ENCODE peak calls at places on chromosomes 12 and 14, in five cellular contexts. F is HCT116, B is iPS DF 6.9, U is Peyer's patch, Z is caudate nucleus. S is an unnamed sample.

GRCh38 chr12:52250048-52250990 is 17.3 kb downstream of the KRT7 start:
- DNase-seq in F (no peak), B (no peak), U (no peak), Z (no peak), S (no peak)

GRCh38 chr14:83133986-83134664 is 1600.5 kb upstream of the SEL1L start:
- DNase-seq in F (no peak), B (no peak), U (no peak), Z (no peak), S (no peak)

GRCh38 chr12:88553941-88554658 is 26.2 kb downstream of the KITLG start:
- DNase-seq in F (peak; percentile 49), B (no peak), U (no peak), Z (no peak), S (no peak)

GRCh38 chr14:64387232-64387737 is 868 bp upstream of the MTHFD1 start:
- DNase-seq in F (no peak), B (no peak), U (no peak), Z (no peak), S (no peak)

GRCh38 chr14:21382886-21383847 is 652 bp downstream of the SUPT16H start:
- DNase-seq in F (no peak), B (no peak), U (peak; percentile 62), Z (no peak), S (no peak)

GRCh38 chr12:57738142-57738474 is 434 bp downstream of the AGAP2 start:
- DNase-seq in F (no peak), B (no peak), U (no peak), Z (no peak), S (no peak)

GRCh38 chr12:124508323-124509096 is 58.9 kb downstream of the NCOR2 start:
- DNase-seq in F (no peak), B (no peak), U (no peak), Z (no peak), S (no peak)

GRCh38 chr14:94728950-94729349 is 41.0 kb downstream of the GSC start:
- DNase-seq in F (no peak), B (no peak), U (no peak), Z (no peak), S (no peak)

GRCh38 chr12:41932470-41932991 is 212.1 kb downstream of the GXYLT1 start:
- DNase-seq in F (no peak), B (no peak), U (peak; percentile 62), Z (peak; percentile 29), S (no peak)

GRCh38 chr14:72892879-72893635 is 844 bp downstream of the DPF3 start:
- DNase-seq in F (no peak), B (no peak), U (peak; percentile 67), Z (peak; percentile 30), S (no peak)

GRCh38 chr14:89379891-89380820 is 36.9 kb downstream of the FOXN3 start:
- DNase-seq in F (no peak), B (no peak), U (no peak), Z (no peak), S (no peak)

GRCh38 chr12:96434107-96434506 is 33.9 kb upstream of the CDK17 start:
- DNase-seq in F (no peak), B (no peak), U (no peak), Z (no peak), S (no peak)

GRCh38 chr12:112523856-112524255 is 105.1 kb downstream of the PTPN11 start:
- DNase-seq in F (no peak), B (no peak), U (no peak), Z (no peak), S (no peak)

GRCh38 chr12:55725556-55725955 is 3.3 kb downstream of the CD63 start:
- DNase-seq in F (no peak), B (no peak), U (no peak), Z (no peak), S (no peak)

GRCh38 chr14:78700236-78700635 is 530.1 kb downstream of the NRXN3 start:
- DNase-seq in F (no peak), B (no peak), U (no peak), Z (no peak), S (no peak)

GRCh38 chr12:46364777-46365580 is 7.6 kb downstream of the SLC38A2 start:
- DNase-seq in F (no peak), B (no peak), U (no peak), Z (no peak), S (no peak)

GRCh38 chr14:26394114-26394855 is 203.5 kb downstream of the NOVA1 start:
- DNase-seq in F (no peak), B (no peak), U (no peak), Z (no peak), S (no peak)

GRCh38 chr12:129245769-129246168 is 392.5 kb downstream of the GLT1D1 start:
- DNase-seq in F (no peak), B (no peak), U (no peak), Z (no peak), S (no peak)

GRCh38 chr14:93759781-93760307 is 28.4 kb downstream of the PRIMA1 start:
- DNase-seq in F (no peak), B (no peak), U (no peak), Z (peak; percentile 25), S (no peak)

GRCh38 chr12:124392271-124392990 is 97.5 kb downstream of the RFLNA start:
- DNase-seq in F (peak; percentile 55), B (no peak), U (no peak), Z (no peak), S (no peak)

GRCh38 chr12:78002878-78003277 is 172.2 kb downstream of the NAV3 start:
- DNase-seq in F (no peak), B (no peak), U (no peak), Z (no peak), S (no peak)

GRCh38 chr12:104387190-104387589 is 69.6 kb upstream of the CHST11 start:
- DNase-seq in F (no peak), B (no peak), U (no peak), Z (no peak), S (no peak)

GRCh38 chr14:69259531-69260245 is at the start of gene GALNT16:
- DNase-seq in F (no peak), B (no peak), U (no peak), Z (peak; percentile 10), S (no peak)

GRCh38 chr14:25050494-25051170 is 685 bp upstream of the STXBP6 start:
- DNase-seq in F (no peak), B (no peak), U (no peak), Z (no peak), S (no peak)

GRCh38 chr12:98998697-98999299 is 353.7 kb downstream of the APAF1 start:
- DNase-seq in F (peak; percentile 12), B (no peak), U (no peak), Z (no peak), S (no peak)

GRCh38 chr12:66247741-66248140 is 54.6 kb upstream of the HELB start:
- DNase-seq in F (no peak), B (no peak), U (no peak), Z (no peak), S (no peak)

GRCh38 chr14:103422981-103423600 is 37.9 kb downstream of the MARK3 start:
- DNase-seq in F (no peak), B (no peak), U (no peak), Z (no peak), S (no peak)

GRCh38 chr12:114729731-114730130 is 45.8 kb upstream of the TBX3 start:
- DNase-seq in F (no peak), B (no peak), U (no peak), Z (no peak), S (peak; percentile 60)

GRCh38 chr12:80622271-80622670 is 85.2 kb upstream of the MYF6 start:
- DNase-seq in F (no peak), B (no peak), U (no peak), Z (no peak), S (no peak)

GRCh38 chr14:84409435-84409834 is 1120.5 kb upstream of the FLRT2 start:
- DNase-seq in F (no peak), B (no peak), U (no peak), Z (no peak), S (no peak)

GRCh38 chr12:1590083-1590979 is 4.0 kb downstream of the FBXL14 start:
- DNase-seq in F (no peak), B (no peak), U (no peak), Z (peak; percentile 58), S (no peak)

GRCh38 chr12:93832126-93832525 is 155.0 kb downstream of the CRADD start:
- DNase-seq in F (no peak), B (no peak), U (no peak), Z (no peak), S (no peak)

GRCh38 chr12:112852810-112853209 is 54.0 kb upstream of the OAS1 start:
- DNase-seq in F (no peak), B (no peak), U (no peak), Z (no peak), S (no peak)

GRCh38 chr12:100755186-100755585 is 39.4 kb upstream of the ANO4 start:
- DNase-seq in F (no peak), B (no peak), U (no peak), Z (no peak), S (peak; percentile 26)

DNA sequence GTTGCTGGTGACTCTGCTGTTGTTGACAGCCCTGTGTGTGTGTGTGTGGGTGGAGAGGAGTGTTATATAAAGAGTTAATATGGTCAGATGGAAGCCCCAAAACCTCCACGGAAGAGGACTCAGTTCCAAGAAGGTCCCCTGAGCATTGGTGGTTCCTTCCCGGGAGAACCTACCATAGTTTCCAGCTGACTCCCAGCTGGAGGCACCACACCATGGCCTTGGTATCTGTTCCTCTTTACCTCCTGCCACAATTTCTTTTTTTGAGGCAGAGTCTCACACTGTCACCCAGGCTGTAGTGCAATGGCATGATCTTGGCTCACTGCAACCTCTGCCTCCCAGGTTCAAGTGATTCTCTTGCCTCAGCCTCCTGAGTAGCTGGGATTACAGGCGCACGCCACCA is 15.9 kb upstream of the GNG2 start:
- DNase-seq in F (no peak), B (no peak), U (no peak), Z (no peak), S (no peak)
- H3K27ac ChIP-seq in F (no peak overlapping the region), B (no peak overlapping the region), U (peak overlapping the region; percentile 35), Z (no peak overlapping the region), S (no peak overlapping the region)

DNA sequence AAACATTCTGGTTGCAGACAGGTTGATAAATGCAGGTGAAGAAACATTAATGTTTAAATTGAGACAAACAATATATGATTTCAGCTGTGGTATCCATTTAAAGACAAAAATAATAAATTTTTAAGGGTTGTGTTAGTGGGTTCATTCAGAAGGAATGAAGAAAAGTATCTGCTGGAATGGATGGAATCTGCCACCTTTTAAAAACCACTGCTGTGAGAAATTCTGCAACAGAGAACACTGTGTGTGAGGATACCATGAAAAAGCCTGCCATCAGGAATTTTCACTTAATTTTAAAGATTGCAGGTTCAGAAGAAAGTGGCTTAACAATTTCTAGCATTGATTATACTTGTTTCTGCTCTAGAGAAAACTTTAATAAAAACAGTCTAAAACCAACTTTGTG is 184.6 kb upstream of the SOX5 start:
- DNase-seq in F (no peak), B (no peak), U (no peak), Z (no peak), S (no peak)
- H3K27ac ChIP-seq in F (no peak overlapping the region), B (no peak overlapping the region), U (no peak overlapping the region), Z (no peak overlapping the region), S (no peak overlapping the region)

DNA sequence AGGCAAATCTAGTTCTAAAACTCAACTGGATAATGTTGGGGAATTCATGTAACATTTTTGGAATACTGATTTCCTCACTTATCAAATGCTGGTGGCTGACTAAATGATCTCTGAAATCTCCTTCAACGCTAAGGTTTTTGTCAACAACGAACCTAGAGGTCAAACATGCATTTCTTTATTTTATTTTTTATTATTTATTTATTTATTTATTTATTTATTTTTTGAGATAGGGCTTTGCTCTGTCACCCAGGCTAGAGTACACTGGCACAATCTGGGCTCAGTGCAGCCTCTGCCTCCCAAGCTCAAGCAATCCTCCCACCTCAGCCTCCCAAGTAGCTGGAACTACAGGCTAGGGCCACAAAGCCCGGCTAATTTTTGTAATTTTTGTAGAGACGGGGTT is 64.5 kb downstream of the DUSP16 start:
- DNase-seq in F (no peak), B (no peak), U (no peak), Z (no peak), S (no peak)
- H3K27ac ChIP-seq in F (no peak overlapping the region), B (no peak overlapping the region), U (no peak overlapping the region), Z (no peak overlapping the region), S (no peak overlapping the region)

GRCh38 chr14:74594021-74594420 is 18.0 kb downstream of the LTBP2 start:
- DNase-seq in F (no peak), B (no peak), U (no peak), Z (no peak), S (no peak)
- H3K27ac ChIP-seq in F (no peak overlapping the region), B (no peak overlapping the region), U (peak overlapping the region; percentile 66), Z (peak overlapping the region; percentile 26), S (no peak overlapping the region)

S was measured in epithelial cell of prostate.